ENCODE peak calls at places on chromosomes 16 and 17, in seven cellular contexts. U, P, D, Y, O, N and E are unnamed samples.

GRCh38 chr16:85615014-85615851 is 2.1 kb downstream of the GSE1 start:
- DNase-seq in P (no peak), O (peak; percentile 68), D (no peak), U (peak; percentile 75), N (no peak), Y (peak; percentile 58), E (no peak)

GRCh38 chr16:3879887-3880564 is 487 bp downstream of the CREBBP start:
- DNase-seq in Y (peak; percentile 75), U (peak; percentile 79), N (peak; percentile 63), D (peak; percentile 67), P (peak; percentile 54), O (peak; percentile 54), E (peak; percentile 73)

GRCh38 chr16:79810449-79811189 is 210.1 kb upstream of the MAF start:
- DNase-seq in U (no peak), Y (no peak), P (no peak), O (no peak), D (no peak), N (peak; percentile 2), E (no peak)

GRCh38 chr17:73013816-73014663 is 78.4 kb downstream of the SLC39A11 start:
- DNase-seq in O (no peak), Y (no peak), P (no peak), N (peak; percentile 79), D (no peak), U (no peak), E (no peak)

GRCh38 chr16:27642753-27643152 is 92.8 kb downstream of the KATNIP start:
- DNase-seq in P (no peak), U (no peak), O (no peak), D (no peak), Y (no peak), N (no peak), E (peak; percentile 14)

GRCh38 chr16:566475-567361 is at the start of gene NHLRC4:
- DNase-seq in O (peak; percentile 32), U (peak; percentile 59), P (no peak), Y (peak; percentile 37), N (peak; percentile 58), D (peak; percentile 99), E (peak; percentile 71)

GRCh38 chr16:63361032-63361624 is 1324.9 kb upstream of the CDH8 start:
- DNase-seq in Y (no peak), P (no peak), N (peak; percentile 44), U (no peak), D (no peak), O (no peak), E (peak; percentile 25)

GRCh38 chr16:69236319-69236718 is 49.4 kb downstream of the SNTB2 start:
- DNase-seq in Y (no peak), D (no peak), U (no peak), O (no peak), N (no peak), P (no peak), E (no peak)

GRCh38 chr16:75931043-75931442 is 204.8 kb upstream of the CPHXL start:
- DNase-seq in N (peak; percentile 1), Y (no peak), O (no peak), U (no peak), D (no peak), P (no peak), E (no peak)

GRCh38 chr16:49545243-49545642 is 171.6 kb downstream of the C16orf78 start:
- DNase-seq in O (no peak), U (no peak), P (no peak), D (no peak), N (no peak), Y (no peak), E (no peak)

GRCh38 chr16:48561960-48562393 is 48.0 kb downstream of the N4BP1 start:
- DNase-seq in U (no peak), O (no peak), P (no peak), Y (no peak), N (peak; percentile 50), D (no peak), E (no peak)

GRCh38 chr16:13176711-13177110 is 275.3 kb downstream of the SHISA9 start:
- DNase-seq in U (no peak), P (no peak), O (no peak), Y (no peak), D (no peak), N (no peak), E (no peak)

GRCh38 chr16:23058576-23058975 is 90.7 kb downstream of the USP31 start:
- DNase-seq in U (no peak), P (no peak), N (no peak), Y (no peak), O (no peak), D (no peak), E (no peak)

GRCh38 chr17:64787921-64788271 is 125.8 kb upstream of the SMURF2 start:
- DNase-seq in P (no peak), U (no peak), D (no peak), Y (no peak), O (no peak), N (no peak), E (no peak)

GRCh38 chr16:53504161-53504663 is 1.2 kb upstream of the AKTIP start:
- DNase-seq in N (peak; percentile 48), D (no peak), Y (peak; percentile 27), P (no peak), U (peak; percentile 30), O (no peak), E (peak; percentile 54)

GRCh38 chr16:30805370-30806169 is 18.6 kb upstream of the ZNF629 start:
- DNase-seq in D (no peak), O (no peak), U (peak; percentile 61), N (peak; percentile 81), P (no peak), Y (peak; percentile 57), E (no peak)

GRCh38 chr17:40611840-40612509 is 35.6 kb downstream of the SMARCE1 start:
- DNase-seq in N (no peak), U (no peak), O (no peak), P (no peak), D (no peak), Y (no peak), E (no peak)

GRCh38 chr16:3780570-3780969 is 63.2 kb upstream of the TRAP1 start:
- DNase-seq in Y (no peak), O (no peak), U (no peak), D (no peak), N (peak; percentile 7), P (no peak), E (no peak)

GRCh38 chr16:22388101-22388644 is 13.8 kb upstream of the CDR2 start:
- DNase-seq in P (no peak), O (no peak), Y (no peak), D (no peak), N (no peak), U (no peak), E (no peak)

GRCh38 chr17:78258323-78259229 is 27.1 kb downstream of the TMEM235 start:
- DNase-seq in Y (peak; percentile 71), D (no peak), P (no peak), O (peak; percentile 51), U (peak; percentile 69), N (no peak), E (peak; percentile 92)

GRCh38 chr17:11558681-11559234 is 39.5 kb upstream of the DNAH9 start:
- DNase-seq in O (no peak), Y (no peak), P (no peak), N (no peak), U (no peak), D (no peak), E (no peak)

GRCh38 chr17:77929871-77930436 is 28.5 kb upstream of the TNRC6C start:
- DNase-seq in U (no peak), N (no peak), Y (no peak), P (no peak), D (no peak), O (no peak), E (no peak)

GRCh38 chr17:69590690-69591089 is 176.2 kb downstream of the MAP2K6 start:
- DNase-seq in O (no peak), U (no peak), D (no peak), Y (no peak), P (no peak), N (no peak), E (no peak)

GRCh38 chr17:3870871-3871306 is 22.0 kb downstream of the CAMKK1 start:
- DNase-seq in P (no peak), D (peak; percentile 74), U (no peak), Y (no peak), O (no peak), N (no peak), E (no peak)

GRCh38 chr16:9138731-9139501 is 47.5 kb downstream of the HAPSTR1 start:
- DNase-seq in P (peak; percentile 28), N (peak; percentile 65), U (peak; percentile 77), D (peak; percentile 28), O (peak; percentile 63), Y (peak; percentile 71), E (peak; percentile 75)

GRCh38 chr17:48231995-48232729 is 124.6 kb downstream of the SNX11 start:
- DNase-seq in O (no peak), D (no peak), Y (no peak), P (no peak), N (no peak), U (no peak), E (no peak)